ENCODE peak calls at places on chromosomes 11 and 22, in four cellular contexts. B is K562, L is A549, C is H1. R is an unnamed sample.

GRCh38 chr11:63866211-63866610 is 27.3 kb downstream of the MARK2 start:
- DNase-seq in B (no peak), L (no peak), C (no peak), R (peak)

GRCh38 chr11:101127699-101128570 is 1.7 kb downstream of the PGR start:
- DNase-seq in B (peak), L (no peak), C (peak), R (no peak)

GRCh38 chr11:125410091-125410490 is 86.0 kb downstream of the FEZ1 start:
- DNase-seq in B (no peak), L (no peak), C (no peak), R (no peak)

GRCh38 chr11:61891331-61892084 is at the start of gene FADS3:
- DNase-seq in B (peak), L (peak), C (peak), R (peak)

GRCh38 chr11:1757861-1758610 is 5.7 kb downstream of the CTSD start:
- DNase-seq in B (no peak), L (no peak), C (no peak), R (no peak)

GRCh38 chr11:117438371-117439000 is 110.8 kb downstream of the CEP164 start:
- DNase-seq in B (no peak), L (no peak), C (no peak), R (peak)

GRCh38 chr11:70608568-70609314 is 210.4 kb downstream of the CTTN start:
- DNase-seq in B (no peak), L (no peak), C (no peak), R (peak)

GRCh38 chr11:57277845-57278720 is 41.0 kb upstream of the APLNR start:
- DNase-seq in B (peak), L (peak), C (peak), R (peak)

GRCh38 chr11:104609297-104609696 is 289.0 kb downstream of the CASP12 start:
- DNase-seq in B (no peak), L (peak), C (peak), R (peak)

GRCh38 chr11:116240661-116241060 is 532.1 kb downstream of the BUD13 start:
- DNase-seq in B (no peak), L (no peak), C (no peak), R (no peak)

GRCh38 chr11:95111923-95112540 is 22.4 kb downstream of the ENDOD1 start:
- DNase-seq in B (no peak), L (no peak), C (no peak), R (no peak)

GRCh38 chr11:1746516-1746931 is 3.9 kb downstream of the IFITM10 start:
- DNase-seq in B (no peak), L (no peak), C (no peak), R (no peak)

GRCh38 chr11:60875856-60876485 is 8.6 kb downstream of the ZP1 start:
- DNase-seq in B (no peak), L (no peak), C (no peak), R (no peak)

GRCh38 chr22:31829505-31829904 is 75.7 kb downstream of the DEPDC5 start:
- DNase-seq in B (peak), L (peak), C (no peak), R (peak)

GRCh38 chr11:116647305-116648080 is 125.3 kb downstream of the BUD13 start:
- DNase-seq in B (no peak), L (no peak), C (no peak), R (no peak)

GRCh38 chr22:31248138-31248745 is 36.1 kb downstream of the LIMK2 start:
- DNase-seq in B (peak), L (no peak), C (peak), R (peak)

GRCh38 chr11:12164061-12165014 is 53.9 kb downstream of the MICAL2 start:
- DNase-seq in B (no peak), L (no peak), C (no peak), R (peak)

GRCh38 chr22:18050065-18050464 is 25.7 kb upstream of the MICAL3 start:
- DNase-seq in B (no peak), L (no peak), C (no peak), R (no peak)

GRCh38 chr22:50211147-50211546 is 10.3 kb downstream of the SELENOO start:
- DNase-seq in B (no peak), L (no peak), C (no peak), R (peak)

GRCh38 chr11:19116315-19116970 is 525 bp upstream of the ZDHHC13 start:
- DNase-seq in B (no peak), L (no peak), C (no peak), R (no peak)

GRCh38 chr22:38953577-38954413 is 3.6 kb upstream of the APOBEC3A start:
- DNase-seq in B (no peak), L (peak), C (no peak), R (no peak)

GRCh38 chr22:39545310-39546063 is 12.9 kb upstream of the RPS19BP1 start:
- DNase-seq in B (peak), L (no peak), C (no peak), R (no peak)

GRCh38 chr11:43359432-43359818 is 705 bp downstream of the TTC17 start:
- DNase-seq in B (peak), L (peak), C (no peak), R (peak)

GRCh38 chr11:116177521-116178220 is 595.1 kb downstream of the BUD13 start:
- DNase-seq in B (no peak), L (no peak), C (no peak), R (no peak)

GRCh38 chr11:93986716-93987115 is 34.4 kb upstream of the HEPHL1 start:
- DNase-seq in B (no peak), L (no peak), C (no peak), R (peak)

GRCh38 chr11:47846998-47847397 is 1.2 kb downstream of the NUP160 start:
- DNase-seq in B (no peak), L (no peak), C (no peak), R (no peak)

GRCh38 chr22:17772963-17773605 is 1.2 kb downstream of the BID start:
- DNase-seq in B (peak), L (no peak), C (no peak), R (peak)

GRCh38 chr11:122809861-122810260 is 28.4 kb upstream of the CRTAM start:
- DNase-seq in B (no peak), L (no peak), C (no peak), R (no peak)

GRCh38 chr11:10274726-10275125 is 19.3 kb downstream of the SBF2 start:
- DNase-seq in B (no peak), L (no peak), C (no peak), R (no peak)

GRCh38 chr11:107706531-107706930 is 5.3 kb downstream of the SLN start:
- DNase-seq in B (no peak), L (no peak), C (no peak), R (no peak)

GRCh38 chr11:107707128-107707760 is 4.6 kb downstream of the SLN start:
- DNase-seq in B (no peak), L (no peak), C (no peak), R (no peak)

GRCh38 chr11:107710301-107710700 is 1.6 kb downstream of the SLN start:
- DNase-seq in B (no peak), L (no peak), C (no peak), R (no peak)

GRCh38 chr11:107707807-107708206 is 4.0 kb downstream of the SLN start:
- DNase-seq in B (no peak), L (no peak), C (peak), R (no peak)

DNA sequence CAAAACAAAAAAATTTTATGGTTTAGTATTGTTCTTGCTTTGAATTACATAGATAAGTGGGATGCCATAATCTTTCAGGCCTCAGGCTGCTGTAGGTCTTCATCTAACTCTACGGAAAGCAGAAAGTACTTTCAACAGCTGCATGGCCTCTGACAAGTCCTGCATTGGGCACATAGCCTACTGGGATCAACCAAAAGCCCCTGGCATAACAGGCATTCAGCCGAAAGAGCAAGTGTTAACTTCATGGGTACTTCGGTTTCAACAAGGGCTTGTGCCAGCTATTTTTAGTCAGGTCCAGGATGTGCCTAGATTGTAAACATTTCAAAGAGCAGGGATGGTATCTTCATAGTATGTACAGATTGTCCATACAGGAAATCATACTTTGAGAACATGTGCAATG is 3.1 kb downstream of the SLN start:
- DNase-seq in B (no peak), L (no peak), C (no peak), R (no peak)
- TF ChIP-seq MAFK in B (no peak), L (no peak), C (no peak), R (no peak)

GRCh38 chr11:76321820-76322524 is 59.0 kb downstream of the THAP12 start:
- DNase-seq in B (no peak), L (no peak), C (no peak), R (no peak)

GRCh38 chr11:76322593-76323341 is 58.2 kb downstream of the THAP12 start:
- DNase-seq in B (no peak), L (no peak), C (no peak), R (no peak)

GRCh38 chr11:76325149-76325548 is 55.8 kb downstream of the THAP12 start:
- DNase-seq in B (no peak), L (no peak), C (no peak), R (no peak)

GRCh38 chr11:76321340-76321739 is 59.6 kb downstream of the THAP12 start:
- DNase-seq in B (no peak), L (no peak), C (no peak), R (no peak)

GRCh38 chr11:76323804-76324203 is 57.1 kb downstream of the THAP12 start:
- DNase-seq in B (no peak), L (no peak), C (no peak), R (no peak)
- TF ChIP-seq MAFK in B (no peak), L (no peak), C (no peak), R (no peak)

DNA sequence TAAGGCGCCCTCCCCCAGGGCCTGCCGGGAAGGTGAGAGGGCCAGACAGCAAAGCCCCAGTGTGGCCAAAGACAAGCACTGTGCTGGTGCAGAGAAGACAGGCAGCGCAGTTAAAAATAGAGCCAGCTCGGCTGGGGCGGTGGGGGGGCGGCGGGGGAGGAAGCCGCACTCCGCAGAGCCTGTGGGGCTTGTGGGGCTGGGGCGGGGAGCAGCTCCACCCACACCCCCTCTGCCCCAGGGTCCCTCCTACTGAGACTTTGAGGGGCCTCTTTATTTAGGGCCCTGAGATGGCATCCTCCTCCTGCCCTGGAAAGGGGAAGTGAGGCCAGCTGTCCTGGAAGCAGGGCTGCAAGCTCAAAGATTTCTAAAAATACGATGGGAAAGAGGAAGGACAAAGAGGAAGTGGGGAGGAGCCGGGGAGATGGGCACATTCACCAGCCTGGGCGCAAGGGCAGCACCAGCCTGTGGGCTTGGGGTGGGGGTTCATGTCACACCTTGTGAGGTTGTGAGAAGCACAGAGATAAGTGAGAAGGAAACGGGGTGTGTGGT is 2.6 kb downstream of the CYTH4 start:
- DNase-seq in B (no peak), L (no peak), C (no peak), R (no peak)
- TF ChIP-seq MAFK in B (no peak), L (no peak), C (no peak), R (no peak)

DNA sequence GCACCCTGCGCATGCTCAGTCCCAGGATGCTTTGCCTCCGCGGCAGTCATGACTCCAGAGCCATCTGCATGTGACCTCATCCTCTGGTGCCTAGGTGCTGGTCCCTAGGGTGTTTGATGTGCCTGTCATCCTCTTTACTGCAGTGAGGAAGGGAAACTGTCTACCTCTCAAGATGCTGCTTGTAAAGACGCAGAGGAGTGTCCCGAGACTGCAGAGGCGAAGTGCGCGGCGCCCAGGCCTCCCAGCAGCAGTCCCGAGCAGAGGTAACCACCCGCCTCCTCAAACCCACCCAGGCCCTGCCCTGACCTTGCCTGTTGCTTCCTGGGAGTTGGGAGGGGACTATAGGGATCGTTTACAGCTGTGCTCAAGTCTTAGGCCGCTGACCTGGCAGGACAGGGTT is 74.6 kb upstream of the GAL start:
- DNase-seq in B (no peak), L (no peak), C (no peak), R (no peak)
- TF ChIP-seq MAFK in B (no peak), L (no peak), C (no peak), R (no peak)